ENCODE peak calls at places on chromosomes 1 and 21, in ten cellular contexts. C is GM13977, D is glutamatergic neuron, A is pancreas, Q is cardiac muscle cell, T is left lung, U is fibroblast of lung, N is IMR-90, G is A549, K is hepatocyte. X is an unnamed sample.

GRCh38 chr1:13487143-13487868 is 26.5 kb downstream of the LRRC38 start:
- DNase-seq in C (no peak), D (no peak), A (no peak), Q (no peak), T (peak), U (no peak), N (no peak), G (no peak), K (no peak), X (no peak)

GRCh38 chr1:44355582-44356305 is 687 bp upstream of the ERI3 start:
- DNase-seq in C (no peak), D (no peak), A (no peak), Q (no peak), T (no peak), U (no peak), N (no peak), G (no peak), K (no peak), X (no peak)

GRCh38 chr1:116006486-116006964 is 30.2 kb downstream of the SLC22A15 start:
- DNase-seq in C (peak), D (no peak), A (no peak), Q (no peak), T (no peak), U (no peak), N (no peak), G (no peak), K (no peak), X (peak)

GRCh38 chr1:246689409-246689997 is 34.7 kb upstream of the SCCPDH start:
- DNase-seq in C (peak), D (peak), A (peak), Q (peak), T (peak), U (peak), N (peak), G (peak), K (peak), X (peak)

GRCh38 chr21:21226472-21226871 is 228.3 kb downstream of the NCAM2 start:
- DNase-seq in C (no peak), D (no peak), A (no peak), Q (no peak), T (no peak), U (no peak), N (peak), G (no peak), K (no peak), X (no peak)

GRCh38 chr1:205593967-205594366 is 37.8 kb downstream of the ELK4 start:
- DNase-seq in C (no peak), D (no peak), A (no peak), Q (no peak), T (no peak), U (no peak), N (no peak), G (no peak), K (no peak), X (no peak)

GRCh38 chr1:241702436-241702835 is 50.4 kb downstream of the WDR64 start:
- DNase-seq in C (no peak), D (no peak), A (no peak), Q (no peak), T (no peak), U (no peak), N (peak), G (no peak), K (peak), X (no peak)

GRCh38 chr1:235996048-235996785 is 68.7 kb downstream of the NID1 start:
- DNase-seq in C (peak), D (no peak), A (no peak), Q (peak), T (no peak), U (no peak), N (no peak), G (no peak), K (no peak), X (peak)

GRCh38 chr1:182707116-182707515 is 22.7 kb upstream of the RGS8 start:
- DNase-seq in C (no peak), D (no peak), A (no peak), Q (no peak), T (no peak), U (no peak), N (no peak), G (no peak), K (no peak), X (no peak)

GRCh38 chr1:206960676-206961386 is 9.4 kb downstream of the FCAMR start:
- DNase-seq in C (no peak), D (no peak), A (no peak), Q (no peak), T (no peak), U (no peak), N (no peak), G (no peak), K (no peak), X (no peak)

DNA sequence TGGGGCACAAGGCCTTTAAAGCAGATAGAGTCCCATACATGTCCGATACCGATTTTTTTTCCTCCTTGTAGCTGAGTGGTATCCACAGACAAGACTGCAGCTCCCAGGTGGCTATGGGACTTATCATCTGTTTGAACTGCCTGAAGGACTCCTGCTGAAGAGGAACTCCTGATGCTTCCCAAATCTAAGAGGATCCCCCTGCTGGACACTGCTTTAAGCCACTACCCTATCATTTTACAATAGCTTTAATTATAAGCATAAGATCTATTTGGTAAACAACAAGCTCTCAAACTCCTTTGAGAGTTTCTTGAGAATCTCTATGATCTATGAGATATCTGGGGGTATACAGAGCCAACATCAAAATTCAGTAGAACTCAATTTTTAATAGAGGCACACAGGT is 11.7 kb downstream of the NDC1 start:
- DNase-seq in C (no peak), D (no peak), A (no peak), Q (no peak), T (no peak), U (peak), N (peak), G (peak), K (no peak), X (no peak)
- TF ChIP-seq CTCF in C (no peak), D (peak), A (no peak), Q (peak), T (no peak), U (peak), N (peak), G (no peak), K (no peak), X (no peak)

GRCh38 chr1:3167255-3167654 is 98.3 kb downstream of the PRDM16 start:
- DNase-seq in C (no peak), D (no peak), A (no peak), Q (no peak), T (no peak), U (no peak), N (no peak), G (no peak), K (no peak), X (no peak)
- TF ChIP-seq CTCF in C (no peak), D (no peak), A (no peak), Q (no peak), T (no peak), U (no peak), N (no peak), G (no peak), K (no peak), X (no peak)

GRCh38 chr1:100780826-100781225 is 61.3 kb downstream of the VCAM1 start:
- DNase-seq in C (no peak), D (no peak), A (no peak), Q (no peak), T (no peak), U (no peak), N (no peak), G (no peak), K (no peak), X (no peak)
- TF ChIP-seq CTCF in C (no peak), D (no peak), A (no peak), Q (no peak), T (no peak), U (no peak), N (no peak), G (no peak), K (no peak), X (no peak)

GRCh38 chr1:107139833-107140702 is 771 bp upstream of the NTNG1 start:
- DNase-seq in C (peak), D (peak), A (peak), Q (peak), T (peak), U (peak), N (peak), G (no peak), K (peak), X (peak)

GRCh38 chr1:107141491-107142369 is 891 bp downstream of the NTNG1 start:
- DNase-seq in C (peak), D (no peak), A (peak), Q (peak), T (peak), U (peak), N (peak), G (no peak), K (peak), X (peak)

GRCh38 chr1:107145637-107146036 is 4.8 kb downstream of the NTNG1 start:
- DNase-seq in C (no peak), D (no peak), A (no peak), Q (no peak), T (no peak), U (no peak), N (no peak), G (no peak), K (no peak), X (no peak)

GRCh38 chr1:107140703-107141490 is at the start of gene NTNG1:
- DNase-seq in C (peak), D (peak), A (peak), Q (peak), T (peak), U (no peak), N (no peak), G (no peak), K (peak), X (peak)

GRCh38 chr1:107142370-107142668 is 1.5 kb downstream of the NTNG1 start:
- DNase-seq in C (no peak), D (no peak), A (no peak), Q (no peak), T (no peak), U (no peak), N (no peak), G (no peak), K (no peak), X (no peak)
- TF ChIP-seq CTCF in C (no peak), D (peak), A (no peak), Q (no peak), T (no peak), U (no peak), N (no peak), G (no peak), K (no peak), X (no peak)

GRCh38 chr1:219757890-219758289 is 145.0 kb upstream of the ZC3H11B start:
- DNase-seq in C (no peak), D (no peak), A (no peak), Q (peak), T (no peak), U (no peak), N (no peak), G (no peak), K (peak), X (no peak)

GRCh38 chr1:219759095-219759494 is 146.2 kb upstream of the ZC3H11B start:
- DNase-seq in C (no peak), D (no peak), A (no peak), Q (no peak), T (no peak), U (no peak), N (no peak), G (no peak), K (no peak), X (no peak)

GRCh38 chr1:219761208-219761860 is 148.4 kb upstream of the ZC3H11B start:
- DNase-seq in C (no peak), D (no peak), A (no peak), Q (no peak), T (no peak), U (no peak), N (no peak), G (no peak), K (no peak), X (no peak)

GRCh38 chr1:219763321-219763720 is 150.4 kb upstream of the ZC3H11B start:
- DNase-seq in C (no peak), D (no peak), A (no peak), Q (no peak), T (no peak), U (no peak), N (no peak), G (no peak), K (no peak), X (no peak)
- TF ChIP-seq CTCF in C (no peak), D (no peak), A (no peak), Q (no peak), T (no peak), U (no peak), N (no peak), G (no peak), K (no peak), X (no peak)

DNA sequence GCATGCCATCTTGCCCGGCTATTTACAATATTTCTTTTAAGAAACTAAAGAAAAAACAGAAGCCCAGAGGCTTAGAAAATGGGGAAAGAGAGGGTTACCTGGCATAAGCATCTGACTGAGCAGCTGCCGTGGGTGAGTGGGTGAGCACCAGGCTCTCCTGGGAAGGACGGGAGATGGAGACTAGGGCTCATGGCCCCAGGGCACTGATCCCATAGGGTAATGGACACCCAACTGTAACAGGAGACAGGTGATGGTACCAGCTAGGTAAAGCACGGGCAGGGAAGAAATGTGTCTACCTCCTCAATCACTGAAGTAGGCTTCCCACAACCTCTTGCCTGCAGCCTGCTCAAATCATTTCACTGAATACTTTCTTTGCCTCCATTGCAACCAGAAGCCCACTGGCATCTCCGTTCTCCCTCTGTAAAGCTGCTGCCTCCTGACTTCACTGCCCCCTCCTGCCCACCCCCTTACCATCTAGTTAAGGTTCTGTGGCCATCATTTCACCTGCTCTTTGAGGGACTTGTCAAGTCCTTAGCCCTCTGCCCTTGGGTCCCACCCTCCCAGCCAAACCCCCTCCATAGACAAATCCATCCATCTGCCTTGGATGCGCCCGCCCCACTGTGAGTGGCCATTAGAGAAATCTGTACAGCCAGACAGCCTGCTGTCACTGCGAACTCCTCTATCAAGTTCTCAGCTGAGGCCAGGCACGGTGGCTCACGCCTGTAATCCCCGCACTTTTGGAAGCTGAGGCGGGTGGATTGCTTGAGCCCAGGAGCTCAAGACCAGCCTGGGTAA is 6.2 kb downstream of the TMEM125 start:
- DNase-seq in C (no peak), D (no peak), A (no peak), Q (no peak), T (peak), U (no peak), N (no peak), G (no peak), K (no peak), X (no peak)
- TF ChIP-seq CTCF in C (no peak), D (no peak), A (no peak), Q (no peak), T (no peak), U (no peak), N (no peak), G (no peak), K (no peak), X (no peak)

GRCh38 chr21:45852886-45853400 is 128.6 kb upstream of the COL6A1 start:
- DNase-seq in C (no peak), D (peak), A (no peak), Q (no peak), T (peak), U (no peak), N (no peak), G (no peak), K (no peak), X (no peak)
- TF ChIP-seq CTCF in C (no peak), D (no peak), A (no peak), Q (no peak), T (no peak), U (no peak), N (no peak), G (no peak), K (no peak), X (no peak)

GRCh38 chr1:211797994-211798393 is 32.6 kb downstream of the LPGAT1 start:
- DNase-seq in C (no peak), D (no peak), A (no peak), Q (no peak), T (no peak), U (no peak), N (no peak), G (no peak), K (no peak), X (no peak)
- TF ChIP-seq CTCF in C (no peak), D (no peak), A (no peak), Q (no peak), T (no peak), U (no peak), N (no peak), G (no peak), K (no peak), X (no peak)

DNA sequence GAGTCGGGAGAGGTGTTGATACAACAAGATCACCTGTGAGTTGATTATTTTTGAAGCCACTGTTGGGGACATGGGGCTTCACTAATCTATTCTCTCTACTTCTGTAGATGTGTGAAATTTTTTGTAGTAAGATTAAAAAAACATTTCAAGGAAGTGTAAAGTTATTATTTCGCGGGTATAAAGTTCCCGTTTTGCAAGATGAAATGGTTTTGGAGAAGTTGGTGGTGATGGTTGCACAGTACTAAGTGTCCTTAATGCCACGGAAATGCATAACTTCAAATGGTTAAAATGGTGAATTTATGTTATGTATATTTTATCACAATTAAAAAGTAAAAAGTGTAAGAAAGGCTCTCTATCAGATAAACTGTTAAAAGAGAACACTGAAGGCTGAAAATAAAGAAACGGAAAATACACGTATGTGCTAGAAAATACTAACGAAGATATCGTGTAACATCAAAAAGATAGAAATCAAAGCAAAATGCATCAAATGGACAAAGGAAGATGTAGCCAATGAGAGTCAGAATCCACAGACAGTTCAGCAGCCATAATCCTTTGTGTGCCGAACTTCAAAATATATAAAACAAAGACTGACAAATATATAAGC is 2.9 kb upstream of the ITGB2 start:
- DNase-seq in C (no peak), D (no peak), A (no peak), Q (no peak), T (no peak), U (no peak), N (no peak), G (no peak), K (no peak), X (no peak)
- TF ChIP-seq CTCF in C (no peak), D (no peak), A (no peak), Q (no peak), T (no peak), U (no peak), N (no peak), G (no peak), K (no peak), X (no peak)

DNA sequence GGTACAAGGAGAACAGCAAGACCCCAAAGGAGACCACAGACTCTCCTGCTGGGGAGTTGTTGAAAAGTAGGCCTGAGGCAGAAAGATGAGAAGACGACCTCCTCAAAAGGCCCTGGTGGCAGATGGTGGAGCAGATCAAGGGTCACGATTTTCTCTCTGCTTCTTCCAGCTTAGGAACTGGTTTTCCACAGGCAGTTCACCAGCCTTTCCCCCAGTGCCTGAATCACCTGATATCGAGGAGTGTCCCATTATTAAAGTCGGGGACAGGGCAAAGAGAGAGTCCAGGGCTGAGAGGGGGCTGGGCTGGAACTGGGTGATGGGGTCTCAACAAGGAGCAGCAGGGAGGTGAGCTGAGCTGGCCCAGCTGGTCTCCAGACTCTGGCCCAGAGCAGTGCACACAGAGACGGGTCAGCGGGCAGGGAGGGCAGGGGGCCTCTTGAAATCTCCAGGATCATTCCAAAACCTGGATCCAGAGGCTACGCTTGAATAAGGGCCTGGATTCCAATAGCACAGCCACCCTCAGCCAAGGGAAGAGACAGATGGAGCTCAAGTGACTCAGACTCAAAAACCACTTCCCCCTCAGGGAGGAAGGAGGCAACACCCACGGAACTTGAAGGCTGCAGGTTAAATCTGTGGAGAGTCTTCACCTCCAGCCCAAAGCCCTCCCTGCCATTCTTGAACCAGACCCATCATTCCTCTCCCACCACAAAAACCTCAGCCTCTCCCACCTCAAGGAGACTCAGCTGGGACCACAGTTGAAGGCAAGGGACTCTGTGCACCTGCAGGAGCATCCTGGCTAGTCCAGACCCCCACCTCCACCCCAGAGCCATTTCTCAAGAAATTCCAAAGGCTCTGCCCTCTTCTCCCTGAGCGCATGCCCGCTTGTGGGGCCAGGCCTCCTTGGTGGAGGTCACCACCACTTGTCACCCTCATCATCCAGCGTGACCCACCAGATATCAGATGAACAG is at the start of gene S100A5:
- DNase-seq in C (no peak), D (no peak), A (no peak), Q (no peak), T (no peak), U (peak), N (peak), G (no peak), K (no peak), X (no peak)
- TF ChIP-seq CTCF in C (no peak), D (no peak), A (no peak), Q (no peak), T (no peak), U (no peak), N (no peak), G (no peak), K (no peak), X (no peak)

X was measured in GM13976.